ENCODE peak calls at places on chromosomes 11 and 22, in eight cellular contexts. Q, V, M, C, W, Z, F and E are unnamed samples.

GRCh38 chr11:123301696-123302400 is 106.8 kb upstream of the CLMP start:
- DNase-seq in V (no peak), Z (peak; percentile 29), F (peak; percentile 50), Q (peak; percentile 18), M (peak; percentile 63), C (peak; percentile 61), W (peak; percentile 64), E (peak; percentile 79)

GRCh38 chr11:85886089-85887056 is 31.2 kb downstream of the CCDC83 start:
- DNase-seq in Q (no peak), F (no peak), V (no peak), W (no peak), Z (no peak), C (no peak), M (no peak), E (no peak)

GRCh38 chr22:44584256-44584902 is 86.3 kb upstream of the RTL6 start:
- DNase-seq in Z (no peak), F (peak; percentile 34), Q (no peak), W (peak; percentile 32), C (peak; percentile 33), V (no peak), M (no peak), E (no peak)

GRCh38 chr11:28887681-28888080 is 779.5 kb downstream of the METTL15 start:
- DNase-seq in Q (no peak), Z (no peak), F (no peak), M (no peak), C (no peak), V (no peak), W (no peak), E (no peak)

GRCh38 chr11:117438371-117439000 is 110.8 kb downstream of the CEP164 start:
- DNase-seq in C (no peak), Z (no peak), Q (no peak), M (no peak), V (no peak), W (no peak), F (no peak), E (no peak)

GRCh38 chr22:37905534-37906363 is at the start of gene MICALL1:
- DNase-seq in C (peak; percentile 84), V (no peak), F (peak; percentile 85), Z (peak; percentile 64), W (no peak), Q (no peak), M (peak; percentile 87), E (peak; percentile 87)

GRCh38 chr11:1120532-1121342 is 37.0 kb upstream of the MUC5AC start:
- DNase-seq in V (no peak), Z (no peak), F (no peak), Q (no peak), C (no peak), M (peak; percentile 24), W (peak; percentile 55), E (no peak)

GRCh38 chr22:27610863-27611786 is 190.4 kb downstream of the MN1 start:
- DNase-seq in F (no peak), Z (no peak), M (no peak), W (no peak), Q (no peak), C (no peak), V (no peak), E (no peak)

GRCh38 chr22:50399751-50400331 is 56.7 kb downstream of the PPP6R2 start:
- DNase-seq in C (no peak), V (no peak), W (no peak), F (peak; percentile 51), Z (peak; percentile 49), M (peak; percentile 42), Q (peak; percentile 3), E (peak; percentile 66)

GRCh38 chr22:50400406-50400805 is 57.3 kb downstream of the PPP6R2 start:
- DNase-seq in W (no peak), C (no peak), Z (no peak), F (no peak), V (no peak), M (no peak), Q (no peak), E (no peak)

GRCh38 chr22:50398698-50399648 is 55.8 kb downstream of the PPP6R2 start:
- DNase-seq in F (peak; percentile 73), W (no peak), C (no peak), Z (peak; percentile 7), Q (no peak), V (no peak), M (peak; percentile 63), E (no peak)

GRCh38 chr22:50400931-50401330 is 57.8 kb downstream of the PPP6R2 start:
- DNase-seq in Q (no peak), Z (no peak), M (no peak), F (no peak), V (no peak), W (no peak), C (no peak), E (no peak)

GRCh38 chr22:50396751-50397370 is 53.7 kb downstream of the PPP6R2 start:
- DNase-seq in F (no peak), C (no peak), V (no peak), Z (peak; percentile 86), M (no peak), W (no peak), Q (no peak), E (no peak)
- H3K27ac ChIP-seq in F (no peak overlapping the region), C (peak overlapping the region; percentile 70), V (no peak overlapping the region), Z (peak overlapping the region; percentile 43), M (no peak overlapping the region), W (no peak overlapping the region), Q (no peak overlapping the region), E (no peak overlapping the region)

GRCh38 chr11:61872935-61873565 is 18.3 kb downstream of the FADS3 start:
- DNase-seq in V (no peak), M (no peak), Q (no peak), W (no peak), F (no peak), Z (no peak), C (no peak), E (no peak)

GRCh38 chr11:61870429-61871039 is 20.8 kb downstream of the FADS3 start:
- DNase-seq in Z (no peak), C (no peak), V (no peak), M (no peak), W (no peak), Q (no peak), F (no peak), E (no peak)

GRCh38 chr11:61868601-61869476 is 22.5 kb downstream of the FADS3 start:
- DNase-seq in Z (no peak), M (no peak), C (no peak), F (no peak), W (no peak), Q (no peak), V (no peak), E (no peak)

GRCh38 chr11:61869636-61870428 is 21.5 kb downstream of the FADS3 start:
- DNase-seq in Q (no peak), M (no peak), C (no peak), W (no peak), F (no peak), V (no peak), Z (no peak), E (no peak)

GRCh38 chr11:61871158-61871597 is 20.2 kb downstream of the FADS3 start:
- DNase-seq in V (peak; percentile 95), F (peak; percentile 72), Z (peak; percentile 82), W (no peak), Q (peak; percentile 43), C (peak; percentile 77), M (peak; percentile 72), E (peak; percentile 66)
- H3K4me3 ChIP-seq in V (peak overlapping the region; percentile 27), F (no peak overlapping the region), Z (no peak overlapping the region), W (peak overlapping the region; percentile 18), Q (peak overlapping the region; percentile 47), C (no peak overlapping the region), M (no peak overlapping the region), E (no peak overlapping the region)

DNA sequence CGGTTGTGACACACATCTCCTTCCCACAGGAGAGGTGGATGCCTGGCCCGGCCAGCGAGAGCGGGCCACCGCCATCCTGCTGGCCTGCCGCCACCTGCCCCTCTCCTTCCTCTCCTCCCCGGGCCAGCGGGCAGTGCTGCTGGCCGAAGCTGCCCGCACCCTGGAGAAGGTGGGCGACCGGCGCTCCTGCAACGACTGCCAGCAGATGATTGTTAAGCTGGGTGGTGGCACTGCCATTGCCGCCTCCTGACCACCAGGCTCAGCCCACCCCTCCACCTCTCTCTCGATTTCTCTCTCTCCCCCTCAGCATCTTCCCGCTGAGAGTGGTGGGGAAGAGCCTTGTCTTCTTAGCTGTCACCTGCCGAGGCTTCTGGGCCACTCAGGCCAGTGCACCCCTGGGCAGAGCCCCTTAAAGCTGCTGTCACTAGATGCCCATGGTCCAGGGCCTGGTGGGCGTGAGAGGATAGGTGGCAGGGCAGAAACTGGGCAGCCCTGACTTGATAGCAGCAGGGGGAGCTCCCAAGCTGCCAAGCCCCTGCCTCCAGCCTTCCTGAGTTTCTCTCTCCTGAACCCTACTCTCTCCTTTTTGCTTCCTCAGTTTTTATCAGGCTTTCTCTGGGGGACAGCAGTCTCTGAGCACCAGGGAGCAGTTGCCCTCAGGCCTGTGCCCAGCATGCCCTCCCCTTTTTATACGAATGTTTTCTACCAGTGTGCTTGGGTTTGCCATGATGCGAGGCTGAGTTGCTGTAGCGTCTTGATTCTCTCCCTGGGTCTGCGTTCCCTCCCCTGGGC is 9.3 kb downstream of the SHISA8 start:
- DNase-seq in C (no peak), Z (no peak), M (no peak), Q (no peak), F (no peak), W (no peak), V (no peak), E (no peak)
- TF ChIP-seq POLR2A in C (no peak), Z (no peak), M (no peak), Q (no peak), F (no peak), W (no peak), V (no peak), E (no peak)

DNA sequence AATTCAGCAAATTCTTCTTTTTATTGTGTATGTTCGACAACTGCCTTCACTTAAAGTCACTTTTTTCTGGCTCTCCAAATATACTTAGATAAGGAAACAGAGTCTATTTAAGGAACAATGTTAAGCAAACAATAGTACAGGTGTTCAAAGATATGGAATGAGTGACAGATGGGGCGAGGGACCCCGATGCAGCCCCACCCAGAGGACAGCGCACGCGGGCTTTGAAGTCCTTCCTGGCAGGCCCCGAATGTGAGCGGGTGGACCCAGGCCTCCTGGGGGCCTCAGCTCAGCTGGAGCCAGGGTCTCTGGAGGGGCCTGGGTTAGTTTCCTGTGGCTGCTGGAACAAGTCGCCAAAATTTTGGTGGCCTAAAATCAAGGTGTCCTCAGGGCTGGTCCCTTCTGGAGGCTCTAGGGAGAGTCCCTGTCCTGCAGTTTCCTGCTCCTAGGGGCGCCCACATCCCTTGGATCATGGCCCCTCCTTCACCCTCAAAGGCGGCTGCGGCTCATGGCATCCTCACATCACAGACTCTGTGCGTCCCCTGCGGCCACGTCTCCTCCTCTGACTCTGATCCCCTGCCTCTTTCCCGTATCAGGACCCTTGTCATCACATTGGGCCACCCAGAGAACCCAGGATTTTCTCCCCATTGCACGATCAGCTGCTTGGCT is 40.6 kb upstream of the KCNQ1OT1 start:
- DNase-seq in Z (no peak), V (no peak), C (no peak), F (no peak), M (no peak), Q (no peak), W (no peak), E (no peak)
- H3K27ac ChIP-seq in Z (peak overlapping the region; percentile 2), V (no peak overlapping the region), C (no peak overlapping the region), F (no peak overlapping the region), M (no peak overlapping the region), Q (no peak overlapping the region), W (no peak overlapping the region), E (no peak overlapping the region)